ENCODE peak calls at places on chromosomes 2 and 18, in ten cellular contexts. X, Y, T, P, D, Q, F, K, G and I are unnamed samples.

GRCh38 chr2:37786854-37787253 is 115.4 kb upstream of the CDC42EP3 start:
- DNase-seq in Y (no peak), P (no peak), G (no peak), D (no peak), X (no peak), T (no peak), K (no peak), Q (no peak), F (no peak), I (no peak)

GRCh38 chr2:43707255-43707654 is 31.0 kb upstream of the C1GALT1C1L start:
- DNase-seq in Y (peak), Q (no peak), T (no peak), K (no peak), X (no peak), P (no peak), F (peak), G (peak), D (no peak), I (no peak)

GRCh38 chr2:19785432-19785831 is 116.4 kb downstream of the TTC32 start:
- DNase-seq in Y (no peak), K (no peak), Q (no peak), P (no peak), F (no peak), D (no peak), X (no peak), G (no peak), T (no peak), I (no peak)

GRCh38 chr18:11946756-11947155 is 34.6 kb upstream of the IMPA2 start:
- DNase-seq in Y (no peak), X (no peak), P (no peak), K (no peak), D (no peak), G (no peak), Q (peak), F (no peak), T (no peak), I (no peak)

GRCh38 chr2:150802648-150803047 is 315.2 kb upstream of the RND3 start:
- DNase-seq in T (no peak), P (no peak), F (no peak), G (no peak), Q (no peak), Y (no peak), D (no peak), K (no peak), X (no peak), I (no peak)

GRCh38 chr18:49548266-49548665 is 13.6 kb upstream of the LIPG start:
- DNase-seq in F (no peak), Y (no peak), P (no peak), Q (no peak), K (no peak), D (no peak), T (no peak), X (no peak), G (no peak), I (no peak)

GRCh38 chr2:136121511-136121910 is 3.6 kb upstream of the CXCR4 start:
- DNase-seq in P (no peak), G (peak), X (no peak), F (no peak), Y (no peak), K (no peak), D (no peak), T (no peak), Q (no peak), I (no peak)

GRCh38 chr2:27152796-27153464 is 4.1 kb downstream of the TCF23 start:
- DNase-seq in K (no peak), D (no peak), P (no peak), Q (peak), G (peak), T (no peak), F (no peak), Y (no peak), X (no peak), I (peak)

GRCh38 chr2:47221956-47222355 is 66.8 kb upstream of the STPG4 start:
- DNase-seq in T (no peak), P (no peak), Q (no peak), X (no peak), G (no peak), K (no peak), Y (peak), F (no peak), D (no peak), I (no peak)

GRCh38 chr2:23478087-23478932 is 93.3 kb downstream of the KLHL29 start:
- DNase-seq in Q (no peak), X (no peak), Y (no peak), K (no peak), G (no peak), T (no peak), D (no peak), P (no peak), F (no peak), I (no peak)

GRCh38 chr2:8987413-8987812 is 16.1 kb downstream of the MBOAT2 start:
- DNase-seq in Y (no peak), F (no peak), X (no peak), T (no peak), D (no peak), P (no peak), G (peak), Q (no peak), K (no peak), I (no peak)

GRCh38 chr18:35343936-35344735 is at the start of gene ZNF24:
- DNase-seq in F (peak), T (peak), P (peak), X (peak), Q (peak), D (peak), K (peak), Y (peak), G (peak), I (peak)

GRCh38 chr2:69191672-69192071 is 178.7 kb downstream of the ANTXR1 start:
- DNase-seq in F (no peak), G (no peak), X (no peak), Q (no peak), T (no peak), K (no peak), D (no peak), Y (no peak), P (no peak), I (no peak)

GRCh38 chr2:193141-193552 is 70.7 kb downstream of the SH3YL1 start:
- DNase-seq in T (no peak), G (no peak), K (no peak), D (peak), F (no peak), X (no peak), Q (peak), Y (no peak), P (no peak), I (no peak)

GRCh38 chr2:8548871-8549221 is 133.0 kb upstream of the ID2 start:
- DNase-seq in T (no peak), G (no peak), K (no peak), X (no peak), Q (no peak), F (no peak), D (no peak), Y (no peak), P (no peak), I (no peak)

GRCh38 chr2:127254386-127254981 is 34.4 kb upstream of the CYP27C1 start:
- DNase-seq in X (no peak), P (no peak), D (no peak), F (no peak), G (peak), K (no peak), Q (no peak), Y (peak), T (no peak), I (no peak)

GRCh38 chr2:233031556-233032500 is 644 bp upstream of the NEU2 start:
- DNase-seq in G (no peak), F (no peak), K (no peak), Y (no peak), Q (no peak), T (no peak), P (no peak), X (no peak), D (no peak), I (no peak)